ENCODE peak calls at places on chromosomes 6 and 20, in four cellular contexts. One of them, this sample, is unnamed.

GRCh38 chr6:36319436-36319762 is 17.3 kb downstream of the BNIP5 start:
- DNase-seq in upper lobe of left lung: no peak
- DNase-seq in GM06990: no peak
- DNase-seq in prostate gland: peak
- DNase-seq in this sample: no peak

GRCh38 chr6:24524801-24525200 is 30.0 kb downstream of the ALDH5A1 start:
- DNase-seq in upper lobe of left lung: no peak
- DNase-seq in prostate gland: no peak
- DNase-seq in GM06990: no peak
- DNase-seq in this sample: peak

GRCh38 chr6:140394141-140394540 is 1019.7 kb upstream of the CITED2 start:
- DNase-seq in GM06990: no peak
- DNase-seq in prostate gland: no peak
- DNase-seq in upper lobe of left lung: no peak
- DNase-seq in this sample: no peak

GRCh38 chr20:49270177-49270576 is 7.7 kb downstream of the ZNFX1 start:
- DNase-seq in upper lobe of left lung: no peak
- DNase-seq in GM06990: no peak
- DNase-seq in prostate gland: no peak
- DNase-seq in this sample: no peak

GRCh38 chr6:75283907-75284284 is 696 bp downstream of the TMEM30A start:
- DNase-seq in prostate gland: no peak
- DNase-seq in upper lobe of left lung: no peak
- DNase-seq in GM06990: no peak
- DNase-seq in this sample: no peak

GRCh38 chr6:139187489-139187888 is 52.6 kb downstream of the HECA start:
- DNase-seq in prostate gland: no peak
- DNase-seq in GM06990: no peak
- DNase-seq in upper lobe of left lung: no peak
- DNase-seq in this sample: no peak

GRCh38 chr6:116447052-116447451 is 14.1 kb upstream of the CALHM6 start:
- DNase-seq in upper lobe of left lung: no peak
- DNase-seq in GM06990: no peak
- DNase-seq in prostate gland: no peak
- DNase-seq in this sample: no peak

GRCh38 chr6:17413313-17413750 is 19.9 kb downstream of the CAP2 start:
- DNase-seq in GM06990: no peak
- DNase-seq in upper lobe of left lung: no peak
- DNase-seq in prostate gland: no peak
- DNase-seq in this sample: no peak

GRCh38 chr20:51366155-51366886 is 176.2 kb downstream of the NFATC2 start:
- DNase-seq in upper lobe of left lung: no peak
- DNase-seq in prostate gland: no peak
- DNase-seq in GM06990: no peak
- DNase-seq in this sample: peak

GRCh38 chr20:38674178-38675133 is 49.8 kb upstream of the SLC32A1 start:
- DNase-seq in GM06990: peak
- DNase-seq in prostate gland: no peak
- DNase-seq in upper lobe of left lung: no peak
- DNase-seq in this sample: no peak

GRCh38 chr6:142796571-142796970 is 148.4 kb downstream of the HIVEP2 start:
- DNase-seq in upper lobe of left lung: peak
- DNase-seq in GM06990: no peak
- DNase-seq in prostate gland: no peak
- DNase-seq in this sample: no peak

GRCh38 chr20:58553841-58554240 is 38.6 kb upstream of the APCDD1L start:
- DNase-seq in upper lobe of left lung: no peak
- DNase-seq in prostate gland: no peak
- DNase-seq in GM06990: no peak
- DNase-seq in this sample: peak

GRCh38 chr6:8556370-8557018 is 121.1 kb upstream of the SLC35B3 start:
- DNase-seq in upper lobe of left lung: no peak
- DNase-seq in prostate gland: no peak
- DNase-seq in GM06990: no peak
- DNase-seq in this sample: no peak

GRCh38 chr6:79399499-79399898 is 137.7 kb downstream of the LCA5 start:
- DNase-seq in upper lobe of left lung: no peak
- DNase-seq in GM06990: no peak
- DNase-seq in prostate gland: no peak
- DNase-seq in this sample: no peak

GRCh38 chr6:127606131-127606562 is 29.2 kb downstream of the C6orf58 start:
- DNase-seq in GM06990: no peak
- DNase-seq in prostate gland: no peak
- DNase-seq in upper lobe of left lung: no peak
- DNase-seq in this sample: peak

GRCh38 chr20:16488086-16488485 is 85.2 kb downstream of the KIF16B start:
- DNase-seq in GM06990: no peak
- DNase-seq in upper lobe of left lung: no peak
- DNase-seq in prostate gland: no peak
- DNase-seq in this sample: no peak

GRCh38 chr6:32519117-32519909 is 10.8 kb downstream of the HLA-DRB5 start:
- DNase-seq in upper lobe of left lung: no peak
- DNase-seq in GM06990: no peak
- DNase-seq in prostate gland: no peak
- DNase-seq in this sample: no peak

GRCh38 chr6:52104979-52105378 is 17.6 kb upstream of the PKHD1 start:
- DNase-seq in upper lobe of left lung: no peak
- DNase-seq in GM06990: no peak
- DNase-seq in prostate gland: no peak
- DNase-seq in this sample: no peak

GRCh38 chr6:159169193-159169555 is at the start of gene FNDC1:
- DNase-seq in upper lobe of left lung: no peak
- DNase-seq in GM06990: peak
- DNase-seq in prostate gland: no peak
- DNase-seq in this sample: no peak

GRCh38 chr6:128202169-128202765 is 301.4 kb upstream of the THEMIS start:
- DNase-seq in prostate gland: no peak
- DNase-seq in GM06990: no peak
- DNase-seq in upper lobe of left lung: peak
- DNase-seq in this sample: no peak

GRCh38 chr6:4059115-4059777 is 19.7 kb downstream of the FAM217A start:
- DNase-seq in prostate gland: no peak
- DNase-seq in upper lobe of left lung: no peak
- DNase-seq in GM06990: no peak
- DNase-seq in this sample: peak

GRCh38 chr6:1837868-1838267 is 228.2 kb downstream of the FOXC1 start:
- DNase-seq in prostate gland: no peak
- DNase-seq in upper lobe of left lung: no peak
- DNase-seq in GM06990: no peak
- DNase-seq in this sample: no peak

GRCh38 chr6:106161893-106162292 is 75.8 kb downstream of the PRDM1 start:
- DNase-seq in GM06990: no peak
- DNase-seq in upper lobe of left lung: no peak
- DNase-seq in prostate gland: no peak
- DNase-seq in this sample: no peak

GRCh38 chr6:105191351-105191750 is 11.5 kb upstream of the POPDC3 start:
- DNase-seq in upper lobe of left lung: no peak
- DNase-seq in prostate gland: no peak
- DNase-seq in GM06990: no peak
- DNase-seq in this sample: no peak

GRCh38 chr6:1372690-1373089 is 16.7 kb upstream of the FOXF2 start:
- DNase-seq in upper lobe of left lung: no peak
- DNase-seq in GM06990: no peak
- DNase-seq in prostate gland: no peak
- DNase-seq in this sample: no peak

GRCh38 chr20:60249436-60249835 is 291.2 kb downstream of the CDH26 start:
- DNase-seq in prostate gland: no peak
- DNase-seq in upper lobe of left lung: no peak
- DNase-seq in GM06990: no peak
- DNase-seq in this sample: peak

GRCh38 chr20:2005359-2005758 is 11.5 kb upstream of the PDYN start:
- DNase-seq in prostate gland: no peak
- DNase-seq in GM06990: no peak
- DNase-seq in upper lobe of left lung: no peak
- DNase-seq in this sample: no peak

GRCh38 chr20:21693322-21693721 is 12.1 kb upstream of the PAX1 start:
- DNase-seq in upper lobe of left lung: no peak
- DNase-seq in prostate gland: no peak
- DNase-seq in GM06990: no peak
- DNase-seq in this sample: no peak
- TF ChIP-seq CTCF in upper lobe of left lung: no peak
- TF ChIP-seq CTCF in prostate gland: peak
- TF ChIP-seq CTCF in GM06990: peak
- TF ChIP-seq CTCF in this sample: no peak

DNA sequence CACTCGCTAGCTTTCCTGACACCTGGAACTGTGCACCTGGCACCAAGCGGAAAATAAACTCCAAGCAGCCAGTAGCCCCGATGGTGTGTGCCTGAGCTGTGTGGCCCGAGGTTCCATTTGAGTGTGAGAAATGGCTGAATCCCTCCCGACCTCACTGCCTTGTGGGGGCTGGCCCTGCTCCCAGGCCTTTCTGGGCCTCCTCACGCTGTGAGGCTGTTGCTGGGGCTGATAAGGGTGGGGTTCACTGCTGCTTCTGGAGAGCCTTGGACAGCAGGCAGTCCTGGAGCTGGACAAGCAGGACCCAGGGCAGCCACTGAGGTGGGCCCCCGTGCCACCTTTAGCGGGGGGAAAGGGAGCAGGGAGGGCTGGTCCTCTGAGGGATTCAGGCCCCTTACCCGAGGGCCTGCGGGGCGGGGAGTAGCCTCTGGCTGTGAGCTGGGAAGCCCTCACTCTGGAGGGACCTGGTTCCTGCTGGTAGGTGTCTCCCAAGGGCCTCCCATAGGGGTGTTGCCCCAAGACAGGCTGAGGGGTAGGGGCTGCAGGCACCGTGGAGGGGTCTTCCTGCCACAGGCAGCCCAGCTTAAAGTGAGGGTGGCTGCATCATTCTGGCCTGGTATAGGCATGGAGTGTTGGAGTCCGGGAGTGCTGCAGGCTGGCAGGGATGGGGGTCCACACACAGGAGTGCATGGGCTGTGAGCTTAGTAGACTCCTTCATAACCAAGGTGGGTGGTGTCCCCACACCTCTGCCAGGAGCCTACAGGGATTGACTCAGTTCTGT is 1.7 kb downstream of the PPDPF start:
- DNase-seq in upper lobe of left lung: no peak
- DNase-seq in prostate gland: no peak
- DNase-seq in GM06990: peak
- DNase-seq in this sample: no peak
- H3K4me3 ChIP-seq in upper lobe of left lung: no peak
- H3K4me3 ChIP-seq in prostate gland: peak
- H3K4me3 ChIP-seq in GM06990: no peak
- H3K4me3 ChIP-seq in this sample: peak

DNA sequence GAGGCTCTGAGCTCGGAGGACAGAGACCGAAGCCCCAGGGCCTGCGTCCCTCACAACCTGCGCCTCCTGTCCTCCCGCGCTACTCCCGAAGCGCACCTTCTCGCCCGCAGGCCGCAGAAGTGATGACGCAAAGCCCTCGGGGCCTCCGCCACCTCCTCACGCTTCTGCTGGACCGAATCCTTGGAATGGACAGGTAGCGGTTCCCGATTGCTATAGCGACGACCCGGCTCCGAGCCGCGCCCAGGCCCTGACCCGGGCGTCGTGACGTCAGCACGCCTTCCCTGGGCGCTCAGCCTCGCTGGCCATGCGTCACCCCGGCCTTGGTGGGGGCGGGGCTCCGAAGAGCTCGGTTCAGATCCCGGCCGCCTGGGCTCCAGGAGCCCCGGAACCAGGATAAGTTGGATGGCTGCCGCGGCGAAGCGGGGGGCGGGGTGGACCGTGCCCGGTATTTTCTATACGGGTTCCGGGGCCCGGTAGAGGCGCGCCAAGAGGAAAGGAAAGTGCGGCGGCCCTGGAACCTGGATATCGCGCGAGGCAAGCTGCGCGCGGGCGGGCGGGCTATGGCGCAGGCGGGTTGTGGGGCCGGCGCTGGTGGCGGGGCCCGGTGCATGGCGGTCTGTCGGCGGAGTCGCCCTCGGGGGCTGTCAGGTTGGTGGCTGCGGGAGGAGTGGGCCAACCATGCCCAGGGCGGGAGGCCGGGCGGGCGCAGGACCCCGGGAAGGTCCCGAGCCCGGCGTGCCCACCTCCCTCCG is at the start of gene ZNF76:
- DNase-seq in upper lobe of left lung: peak
- DNase-seq in GM06990: peak
- DNase-seq in prostate gland: peak
- DNase-seq in this sample: peak
- TF ChIP-seq CTCF in upper lobe of left lung: no peak
- TF ChIP-seq CTCF in GM06990: no peak
- TF ChIP-seq CTCF in prostate gland: peak
- TF ChIP-seq CTCF in this sample: no peak

GRCh38 chr6:44226368-44227137 is 3.2 kb downstream of the SLC29A1 start:
- DNase-seq in GM06990: no peak
- DNase-seq in prostate gland: no peak
- DNase-seq in upper lobe of left lung: no peak
- DNase-seq in this sample: no peak
- H3K4me3 ChIP-seq in GM06990: no peak
- H3K4me3 ChIP-seq in prostate gland: no peak
- H3K4me3 ChIP-seq in upper lobe of left lung: no peak
- H3K4me3 ChIP-seq in this sample: no peak

DNA sequence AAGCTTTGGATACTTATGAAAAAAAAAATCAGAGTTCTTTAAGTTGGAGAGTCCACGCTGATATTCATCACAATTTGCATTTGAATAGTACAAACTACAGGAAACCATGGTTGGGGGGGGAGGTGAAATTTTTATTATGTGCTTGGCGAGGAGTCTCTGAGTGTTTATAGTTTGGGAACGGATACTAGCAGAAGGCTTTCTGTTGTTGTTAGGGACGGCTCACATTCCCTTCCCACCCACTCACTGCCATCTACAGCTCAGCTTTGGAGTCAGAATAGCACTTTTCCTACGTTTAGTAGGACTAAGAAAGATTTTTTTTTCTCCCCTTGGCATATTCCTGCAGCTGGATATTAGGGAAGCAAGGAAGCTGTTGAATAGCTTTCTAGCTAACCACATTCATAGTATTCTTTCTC is 235.0 kb upstream of the ZNF217 start:
- DNase-seq in upper lobe of left lung: no peak
- DNase-seq in prostate gland: peak
- DNase-seq in GM06990: no peak
- DNase-seq in this sample: peak
- TF ChIP-seq CTCF in upper lobe of left lung: no peak
- TF ChIP-seq CTCF in prostate gland: no peak
- TF ChIP-seq CTCF in GM06990: no peak
- TF ChIP-seq CTCF in this sample: no peak

This sample was measured in astrocyte of the cerebellum.